ENCODE peak calls at places on chromosomes 3 and 15, in nine cellular contexts. R, X, E, Z, Q, I, N, J and Y are unnamed samples.

GRCh38 chr3:114498779-114499370 is 205.0 kb downstream of the TIGIT start:
- DNase-seq in R (peak), X (no peak), E (no peak), Z (no peak), Q (no peak), I (peak), N (no peak), J (no peak), Y (no peak)

GRCh38 chr3:171198781-171199472 is 172.4 kb upstream of the SLC2A2 start:
- DNase-seq in R (no peak), X (no peak), E (no peak), Z (no peak), Q (no peak), I (no peak), N (no peak), J (no peak), Y (no peak)

GRCh38 chr3:49617390-49618013 is 56.6 kb upstream of the APEH start:
- DNase-seq in R (no peak), X (no peak), E (no peak), Z (peak), Q (no peak), I (no peak), N (no peak), J (no peak), Y (no peak)

GRCh38 chr3:13258280-13258679 is 161.8 kb downstream of the NUP210 start:
- DNase-seq in R (no peak), X (no peak), E (no peak), Z (no peak), Q (no peak), I (no peak), N (no peak), J (no peak), Y (no peak)

GRCh38 chr15:72934006-72934405 is 118.3 kb upstream of the NEO1 start:
- DNase-seq in R (no peak), X (no peak), E (no peak), Z (no peak), Q (no peak), I (no peak), N (no peak), J (no peak), Y (no peak)

GRCh38 chr15:22243440-22244130 is 163.3 kb downstream of the OR4M2 start:
- DNase-seq in R (no peak), X (no peak), E (no peak), Z (no peak), Q (no peak), I (no peak), N (no peak), J (no peak), Y (no peak)

GRCh38 chr15:25054329-25054728 is 99.5 kb downstream of the SNRPN start:
- DNase-seq in R (no peak), X (no peak), E (peak), Z (no peak), Q (no peak), I (no peak), N (no peak), J (no peak), Y (no peak)

GRCh38 chr3:189488241-189488767 is 142.9 kb upstream of the TP63 start:
- DNase-seq in R (no peak), X (no peak), E (no peak), Z (no peak), Q (no peak), I (no peak), N (no peak), J (no peak), Y (no peak)

GRCh38 chr3:33062814-33063346 is 34.1 kb downstream of the GLB1 start:
- DNase-seq in R (no peak), X (no peak), E (no peak), Z (no peak), Q (no peak), I (no peak), N (no peak), J (no peak), Y (no peak)

GRCh38 chr3:126104742-126105605 is 21.1 kb upstream of the SLC41A3 start:
- DNase-seq in R (no peak), X (no peak), E (no peak), Z (no peak), Q (peak), I (peak), N (no peak), J (no peak), Y (peak)

GRCh38 chr3:43707998-43708397 is 17.3 kb downstream of the ABHD5 start:
- DNase-seq in R (peak), X (no peak), E (no peak), Z (no peak), Q (no peak), I (no peak), N (no peak), J (no peak), Y (no peak)

GRCh38 chr15:99169769-99170311 is 65.0 kb downstream of the SYNM start:
- DNase-seq in R (no peak), X (no peak), E (peak), Z (peak), Q (no peak), I (peak), N (no peak), J (no peak), Y (peak)

GRCh38 chr3:94064243-94064642 is 1.4 kb downstream of the NSUN3 start:
- DNase-seq in R (no peak), X (no peak), E (no peak), Z (no peak), Q (no peak), I (no peak), N (peak), J (no peak), Y (no peak)

GRCh38 chr3:94063497-94064119 is 747 bp downstream of the NSUN3 start:
- DNase-seq in R (no peak), X (no peak), E (no peak), Z (no peak), Q (no peak), I (no peak), N (peak), J (no peak), Y (no peak)

GRCh38 chr3:94061297-94061696 is 1.4 kb downstream of the DHFR2 start:
- DNase-seq in R (no peak), X (no peak), E (no peak), Z (no peak), Q (no peak), I (no peak), N (no peak), J (no peak), Y (no peak)

GRCh38 chr3:94065819-94066218 is 3.0 kb downstream of the NSUN3 start:
- DNase-seq in R (no peak), X (no peak), E (no peak), Z (no peak), Q (no peak), I (no peak), N (peak), J (no peak), Y (no peak)

GRCh38 chr3:94062513-94063404 is at the start of the genes DHFR2 and NSUN3:
- DNase-seq in R (peak), X (peak), E (peak), Z (no peak), Q (peak), I (peak), N (peak), J (peak), Y (peak)
- TF ChIP-seq POLR2A in R (peak), X (peak), E (peak), Z (no peak), Q (peak), I (no peak), N (peak), J (peak), Y (no peak)

GRCh38 chr3:194136519-194137313 is 768 bp downstream of the HES1 start:
- DNase-seq in R (no peak), X (no peak), E (no peak), Z (no peak), Q (no peak), I (peak), N (peak), J (peak), Y (no peak)
- TF ChIP-seq POLR2A in R (no peak), X (no peak), E (no peak), Z (no peak), Q (no peak), I (no peak), N (no peak), J (no peak), Y (no peak)

DNA sequence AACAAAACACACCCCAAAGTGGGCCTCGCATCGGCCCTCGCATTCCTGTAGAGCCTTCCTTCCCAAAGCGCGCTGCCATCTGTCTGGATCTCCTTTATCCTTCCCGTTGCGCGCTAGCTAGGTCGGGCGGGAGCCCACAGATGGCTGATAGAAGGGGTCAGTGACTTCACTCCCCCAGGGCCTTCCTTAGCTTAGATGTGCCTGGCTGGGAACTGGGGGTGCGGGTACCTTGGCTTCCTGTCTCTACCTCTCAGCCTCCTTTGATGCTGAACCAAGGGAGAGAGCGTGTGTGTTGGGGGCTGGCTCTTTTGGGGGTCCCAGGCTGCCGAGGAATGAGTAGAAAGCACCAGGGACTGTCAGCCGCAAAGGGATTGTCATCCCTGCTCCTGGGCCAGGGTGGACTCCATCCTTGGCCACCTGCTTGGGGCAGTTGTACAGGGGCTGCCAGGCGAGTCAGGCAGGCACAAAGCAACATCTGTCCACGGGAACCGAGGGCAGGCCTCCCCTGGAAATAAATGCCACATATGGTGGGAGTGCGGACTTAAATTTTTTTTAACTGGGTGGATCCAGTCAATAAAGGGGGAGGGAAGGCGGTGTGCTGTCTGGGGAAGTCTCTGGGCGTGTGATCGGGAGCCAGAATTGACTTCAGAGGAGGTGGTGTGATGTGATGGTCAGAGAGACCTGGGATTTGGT is 1.9 kb downstream of the SMAD3 start:
- DNase-seq in R (no peak), X (no peak), E (peak), Z (no peak), Q (no peak), I (no peak), N (peak), J (no peak), Y (no peak)
- TF ChIP-seq POLR2A in R (no peak), X (no peak), E (no peak), Z (no peak), Q (no peak), I (no peak), N (no peak), J (no peak), Y (no peak)

GRCh38 chr3:120445654-120446053 is 5.1 kb downstream of the FSTL1 start:
- DNase-seq in R (no peak), X (no peak), E (no peak), Z (no peak), Q (no peak), I (no peak), N (no peak), J (no peak), Y (no peak)
- TF ChIP-seq POLR2A in R (no peak), X (no peak), E (no peak), Z (no peak), Q (no peak), I (no peak), N (no peak), J (no peak), Y (no peak)

GRCh38 chr15:78946493-78946892 is 1.6 kb upstream of the CTSH start:
- DNase-seq in R (no peak), X (no peak), E (no peak), Z (no peak), Q (no peak), I (no peak), N (no peak), J (no peak), Y (no peak)

GRCh38 chr15:78942741-78943140 is 2.1 kb downstream of the CTSH start:
- DNase-seq in R (no peak), X (no peak), E (no peak), Z (no peak), Q (no peak), I (no peak), N (no peak), J (no peak), Y (no peak)

GRCh38 chr15:78944202-78944625 is 632 bp downstream of the CTSH start:
- DNase-seq in R (no peak), X (no peak), E (peak), Z (no peak), Q (no peak), I (no peak), N (no peak), J (no peak), Y (no peak)

GRCh38 chr15:78943692-78944091 is 1.2 kb downstream of the CTSH start:
- DNase-seq in R (no peak), X (no peak), E (no peak), Z (no peak), Q (no peak), I (no peak), N (no peak), J (no peak), Y (no peak)

DNA sequence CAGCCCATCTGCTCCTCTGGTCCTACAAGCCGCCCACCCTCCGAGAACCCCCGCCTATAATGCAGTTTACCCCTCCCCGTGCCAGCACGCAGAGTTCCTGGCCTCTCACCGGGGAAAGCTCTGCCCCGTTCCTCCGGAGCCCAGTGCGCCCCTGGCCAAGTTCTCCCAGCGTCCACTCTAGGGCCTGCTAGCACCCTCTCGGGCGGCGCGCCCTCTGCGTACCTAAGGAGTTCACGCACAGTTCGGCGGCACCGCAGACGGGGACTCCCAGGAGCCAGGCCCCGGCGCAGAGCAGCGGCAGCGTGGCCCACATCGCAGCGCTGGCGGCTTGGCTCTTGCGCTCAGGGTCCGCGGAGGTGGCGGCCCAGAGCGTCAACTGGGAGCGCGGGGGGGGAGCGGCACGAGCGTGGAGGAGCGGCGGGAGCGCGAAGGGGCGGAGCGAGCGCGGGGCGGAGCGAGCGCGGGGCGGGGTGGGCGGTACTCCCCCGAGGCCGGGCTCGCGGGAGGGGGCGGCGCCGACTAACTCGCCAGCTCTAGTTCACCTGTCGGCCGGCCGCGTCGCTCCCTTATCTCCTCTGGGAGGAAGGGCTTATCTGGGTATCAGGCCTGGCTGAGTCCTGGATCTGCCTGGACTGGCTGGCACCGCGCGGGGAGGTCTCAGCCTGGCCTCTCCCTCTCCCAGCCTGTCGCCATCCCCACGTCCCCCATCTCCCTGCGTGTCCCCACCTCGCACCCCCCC is at the start of gene CTSH:
- DNase-seq in R (peak), X (peak), E (peak), Z (no peak), Q (peak), I (peak), N (peak), J (peak), Y (no peak)
- TF ChIP-seq POLR2A in R (peak), X (no peak), E (peak), Z (no peak), Q (peak), I (no peak), N (no peak), J (peak), Y (no peak)

GRCh38 chr3:11271986-11272904 is at the start of gene ATG7:
- DNase-seq in R (peak), X (peak), E (peak), Z (peak), Q (peak), I (peak), N (peak), J (peak), Y (peak)
- TF ChIP-seq POLR2A in R (peak), X (peak), E (peak), Z (no peak), Q (peak), I (no peak), N (peak), J (peak), Y (peak)

GRCh38 chr3:196968233-196969000 is at the start of gene PIGZ:
- DNase-seq in R (no peak), X (peak), E (no peak), Z (no peak), Q (peak), I (no peak), N (peak), J (peak), Y (no peak)

GRCh38 chr3:196969001-196969659 is 497 bp upstream of the PIGZ start:
- DNase-seq in R (no peak), X (peak), E (no peak), Z (no peak), Q (peak), I (no peak), N (peak), J (peak), Y (no peak)

GRCh38 chr3:196970547-196971093 is 2.0 kb upstream of the PIGZ start:
- DNase-seq in R (no peak), X (no peak), E (no peak), Z (no peak), Q (no peak), I (no peak), N (no peak), J (no peak), Y (no peak)

GRCh38 chr3:196971094-196971698 is 2.6 kb upstream of the PIGZ start:
- DNase-seq in R (no peak), X (no peak), E (no peak), Z (peak), Q (no peak), I (no peak), N (peak), J (no peak), Y (no peak)

DNA sequence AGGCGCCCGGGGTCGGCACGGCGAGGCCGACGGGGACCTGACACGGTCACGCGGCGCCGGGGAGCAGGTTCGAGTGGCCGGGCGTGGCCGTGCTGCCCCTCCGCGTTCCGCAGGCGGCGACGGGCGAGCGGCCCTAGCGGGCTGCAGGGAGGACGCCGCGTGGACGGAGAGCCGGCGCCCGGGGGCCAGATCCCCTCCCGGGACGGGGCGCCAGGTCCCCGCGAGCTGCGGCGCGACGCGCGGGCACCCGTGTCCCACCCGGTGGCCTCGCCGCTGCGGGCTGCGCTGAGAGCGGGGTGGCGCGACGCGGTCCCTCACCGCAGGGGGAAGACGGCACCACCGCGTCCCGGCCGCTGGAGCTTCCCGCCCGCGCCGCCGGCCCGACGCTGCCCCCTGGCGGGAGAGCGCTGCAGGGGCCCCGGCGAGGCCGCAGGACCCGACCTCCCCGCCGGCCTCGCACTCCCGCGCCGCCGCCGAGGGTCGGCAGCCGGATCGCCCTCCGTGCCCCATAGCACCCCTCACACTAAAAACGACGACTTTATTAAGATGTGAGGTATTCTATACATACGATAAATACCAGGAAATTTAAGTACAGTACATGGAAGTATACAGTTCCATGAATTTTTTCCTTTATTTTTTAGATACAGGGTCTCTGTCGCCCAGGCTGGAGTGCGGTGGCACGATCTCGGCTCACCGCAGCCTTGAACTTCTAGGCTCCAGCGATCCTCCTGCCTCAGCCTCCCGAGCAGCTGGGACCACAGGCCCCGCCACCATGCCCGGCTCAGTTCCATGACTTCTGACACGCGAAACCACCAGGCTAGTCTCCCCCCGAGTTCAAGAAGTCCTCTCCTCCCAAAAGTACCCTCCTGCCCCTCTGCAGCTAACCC is 1.3 kb upstream of the PIGZ start:
- DNase-seq in R (peak), X (peak), E (peak), Z (no peak), Q (peak), I (peak), N (peak), J (peak), Y (no peak)
- TF ChIP-seq POLR2A in R (no peak), X (no peak), E (no peak), Z (no peak), Q (no peak), I (no peak), N (peak), J (peak), Y (no peak)

DNA sequence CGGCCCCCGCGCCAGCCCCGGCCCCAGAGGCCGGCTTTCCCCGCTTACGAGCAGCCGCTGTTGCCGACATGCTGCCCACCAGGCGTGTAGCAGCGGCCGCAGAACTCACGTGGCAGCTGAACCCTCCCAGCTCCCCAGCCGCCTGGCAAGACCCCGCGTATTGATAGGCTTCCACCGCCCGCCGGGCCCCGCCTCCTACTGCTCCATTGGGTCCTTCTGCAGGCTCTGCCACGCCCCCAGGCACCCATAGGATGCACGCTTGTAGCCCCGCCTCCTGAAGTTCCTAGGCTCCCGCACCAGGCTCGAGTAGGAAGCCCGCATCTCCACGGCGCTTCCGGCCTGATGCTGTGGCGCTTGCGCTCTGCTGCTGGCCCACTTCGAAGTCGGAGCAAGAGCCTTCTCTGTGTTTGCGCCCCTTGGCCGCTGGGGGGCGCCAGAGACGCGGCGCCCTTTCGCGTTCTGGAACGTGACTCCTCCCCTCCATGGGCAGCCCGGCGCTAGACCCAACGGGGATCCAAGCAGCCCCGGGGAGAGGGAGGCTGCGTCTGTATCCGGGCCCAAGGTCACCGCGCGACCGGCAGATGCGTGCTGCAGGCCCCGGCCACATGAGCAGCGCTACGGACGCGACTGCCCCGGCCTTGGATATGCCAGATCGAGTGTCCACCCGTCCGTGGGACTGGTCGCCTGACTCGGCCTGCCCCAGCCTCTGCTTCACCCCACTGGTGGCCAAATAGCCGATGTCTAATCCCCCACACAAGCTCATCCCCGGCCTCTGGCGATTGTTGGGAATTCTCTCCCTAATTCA is at the start of the genes PARP3 and RRP9:
- DNase-seq in R (peak), X (peak), E (peak), Z (peak), Q (peak), I (peak), N (peak), J (peak), Y (peak)
- TF ChIP-seq POLR2A in R (peak), X (no peak), E (peak), Z (no peak), Q (peak), I (no peak), N (peak), J (peak), Y (no peak)

GRCh38 chr3:81472600-81473362 is 288.7 kb downstream of the GBE1 start:
- DNase-seq in R (no peak), X (no peak), E (no peak), Z (no peak), Q (no peak), I (no peak), N (no peak), J (no peak), Y (no peak)
- TF ChIP-seq POLR2A in R (no peak), X (no peak), E (no peak), Z (no peak), Q (no peak), I (no peak), N (no peak), J (no peak), Y (no peak)